ENCODE peak calls at places on chromosome 19, in six cellular contexts. O, X, L, T, S and Z are unnamed samples. For H3K36me3 and H3K27me3, the result is how much of the 10 kb centered on the place peaks cover.

GRCh38 chr19:9721861-9722260 is 46.7 kb downstream of the ZNF846 start:
- DNase-seq in S (no peak), X (no peak), T (no peak), O (no peak), L (no peak), Z (no peak)

GRCh38 chr19:42121666-42122069 is 10.6 kb downstream of the POU2F2 start:
- DNase-seq in T (peak), O (peak), L (peak), X (peak), S (no peak), Z (no peak)

GRCh38 chr19:1470864-1471513 is 8.0 kb downstream of the C19orf25 start:
- DNase-seq in T (peak), L (no peak), X (no peak), O (peak), S (no peak), Z (no peak)

GRCh38 chr19:1266818-1267440 is 2.2 kb upstream of the CIRBP start:
- DNase-seq in L (no peak), O (peak), X (peak), T (peak), S (peak), Z (peak)

GRCh38 chr19:23996549-23996948 is 81.9 kb downstream of the ZNF726 start:
- DNase-seq in S (no peak), T (no peak), X (no peak), O (no peak), L (no peak), Z (no peak)

GRCh38 chr19:6425732-6426686 is 1.4 kb upstream of the KHSRP start:
- DNase-seq in S (peak), T (no peak), L (no peak), O (no peak), X (peak), Z (peak)

GRCh38 chr19:21838646-21839045 is 2.7 kb upstream of the ZNF43 start:
- DNase-seq in X (no peak), O (no peak), S (no peak), T (no peak), L (peak), Z (no peak)

GRCh38 chr19:19054939-19055440 is 8.8 kb upstream of the SLC25A42 start:
- DNase-seq in T (no peak), X (no peak), S (no peak), L (no peak), O (peak), Z (no peak)

GRCh38 chr19:2032296-2032941 is 16.9 kb upstream of the BTBD2 start:
- DNase-seq in T (peak), O (peak), X (peak), S (peak), L (peak), Z (peak)

GRCh38 chr19:41957838-41958366 is 1.2 kb downstream of the RABAC1 start:
- DNase-seq in O (no peak), T (peak), L (peak), X (peak), S (peak), Z (peak)

GRCh38 chr19:36771275-36772231 is 1.1 kb downstream of the ZNF850 start:
- DNase-seq in L (peak), X (peak), O (no peak), T (peak), S (peak), Z (peak)

GRCh38 chr19:38452430-38453366 is 19.2 kb downstream of the RYR1 start:
- DNase-seq in O (peak), L (no peak), S (no peak), X (no peak), T (no peak), Z (peak)

GRCh38 chr19:46791944-46792343 is 3.5 kb upstream of the SLC1A5 start:
- DNase-seq in T (no peak), O (no peak), S (no peak), X (no peak), L (no peak), Z (no peak)

GRCh38 chr19:53780506-53780905 is 43.6 kb downstream of the NLRP12 start:
- DNase-seq in O (no peak), S (no peak), L (no peak), X (no peak), T (no peak), Z (no peak)

GRCh38 chr19:29084266-29084665 is 128.7 kb downstream of the UQCRFS1 start:
- DNase-seq in T (no peak), S (no peak), X (no peak), L (no peak), O (no peak), Z (no peak)

GRCh38 chr19:33883869-33884519 is 87.3 kb downstream of the KCTD15 start:
- DNase-seq in O (no peak), L (peak), X (no peak), T (peak), S (no peak), Z (peak)

GRCh38 chr19:53868091-53868891 is 608 bp downstream of the MYADM start:
- DNase-seq in L (peak), S (peak), O (peak), X (peak), T (peak), Z (peak)

GRCh38 chr19:41774515-41774980 is 19.2 kb downstream of the CEACAM6 start:
- DNase-seq in X (peak), T (no peak), O (no peak), L (no peak), S (no peak), Z (no peak)

GRCh38 chr19:13597625-13598024 is 91.3 kb upstream of the CACNA1A start:
- DNase-seq in X (peak), O (no peak), L (peak), S (peak), T (peak), Z (no peak)

GRCh38 chr19:33797821-33798633 is 1.4 kb downstream of the KCTD15 start:
- DNase-seq in S (peak), T (peak), X (peak), O (no peak), L (no peak), Z (peak)

GRCh38 chr19:42113641-42114348 is 18.5 kb downstream of the POU2F2 start:
- DNase-seq in T (no peak), O (no peak), S (no peak), X (no peak), L (peak), Z (peak)

GRCh38 chr19:30968210-30968609 is 381.0 kb downstream of the TSHZ3 start:
- DNase-seq in T (no peak), L (no peak), S (no peak), O (no peak), X (peak), Z (no peak)

GRCh38 chr19:43300876-43301765 is 31.8 kb upstream of the PSG9 start:
- DNase-seq in T (no peak), L (no peak), S (no peak), O (no peak), X (no peak), Z (no peak)

GRCh38 chr19:50453243-50453642 is 20.6 kb downstream of the MYBPC2 start:
- DNase-seq in L (no peak), O (no peak), T (no peak), S (no peak), X (no peak), Z (no peak)

GRCh38 chr19:6501740-6502648 is at the start of gene TUBB4A:
- DNase-seq in O (no peak), S (no peak), T (no peak), L (no peak), X (peak), Z (no peak)

DNA sequence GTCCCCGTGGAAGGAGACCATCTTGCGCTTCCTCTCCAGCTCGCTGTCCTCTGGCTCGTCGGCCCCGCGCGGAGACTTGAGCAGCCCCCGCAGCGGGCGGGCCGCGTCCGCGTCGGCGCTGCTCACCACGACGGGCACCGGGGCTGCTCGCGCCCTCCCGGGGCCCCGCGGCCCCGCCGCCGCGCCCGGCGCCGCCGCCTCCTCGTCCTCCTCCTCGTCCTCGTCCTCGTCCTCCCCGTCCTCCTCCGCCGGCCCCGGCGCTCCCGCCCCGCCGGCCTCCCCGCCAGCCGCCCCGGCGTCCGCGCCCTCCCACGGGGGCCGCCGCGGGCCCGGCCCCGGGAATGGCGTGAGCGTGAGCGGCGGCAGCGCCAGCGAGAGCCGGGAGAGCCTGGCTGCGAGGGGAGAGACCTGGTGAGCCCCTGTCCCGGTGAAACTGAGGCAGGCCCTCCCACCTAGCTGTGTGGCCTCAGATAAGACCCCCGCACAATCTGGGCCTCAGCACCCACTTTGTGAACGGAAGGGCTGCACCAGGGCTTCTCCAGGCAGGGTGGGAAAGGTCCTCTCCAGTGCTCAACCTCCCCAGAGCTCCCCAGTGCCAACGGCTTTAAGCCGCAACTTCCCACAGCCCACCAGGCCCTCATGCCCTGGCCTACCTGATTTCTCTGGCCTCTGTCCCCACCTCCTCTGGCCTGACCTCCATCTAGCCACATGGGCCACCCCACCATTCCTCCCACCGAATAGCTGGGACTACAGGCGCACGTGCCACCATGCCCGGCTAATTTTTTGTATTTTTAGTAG is 17.7 kb downstream of the LMTK3 start:
- DNase-seq in L (no peak), O (no peak), T (no peak), X (no peak), S (no peak), Z (no peak)
- H3K27ac ChIP-seq in L (no peak), O (no peak), T (no peak), X (peak), S (peak), Z (no peak)

DNA sequence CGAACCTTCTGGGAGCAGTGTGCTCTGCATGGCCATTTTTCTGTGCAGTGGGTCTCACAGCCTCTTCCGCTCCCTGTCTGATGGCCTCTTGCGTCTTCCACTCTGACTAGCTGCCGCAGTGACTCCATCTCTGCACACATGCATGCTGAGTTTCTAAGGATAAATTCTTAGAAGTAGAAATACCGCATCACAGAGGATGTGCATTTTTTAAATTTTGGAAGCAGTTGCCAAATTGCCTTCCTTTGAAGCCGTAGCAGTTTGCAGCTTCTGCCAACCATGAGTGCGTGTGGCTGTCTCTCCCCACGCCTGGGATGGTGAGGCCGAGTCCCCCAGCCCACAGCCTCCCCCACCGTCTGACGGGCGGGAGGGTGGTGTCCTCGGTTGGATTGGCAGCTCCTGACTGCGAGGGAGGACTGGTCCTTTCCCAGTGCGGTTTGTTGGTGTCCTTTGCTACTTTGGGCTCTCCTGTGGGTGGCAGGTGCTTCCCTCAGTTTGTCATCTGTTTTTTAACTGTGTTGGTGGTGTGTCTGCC is 9.8 kb downstream of the FZR1 start:
- DNase-seq in T (no peak), O (no peak), L (no peak), X (no peak), S (no peak), Z (no peak)
- H3K36me3 ChIP-seq in T (under half), O (under half), L (under half), X (under half), S (under half), Z (under half)

GRCh38 chr19:17686592-17687042 is 1.5 kb downstream of the UNC13A start:
- DNase-seq in L (peak), X (no peak), T (peak), S (no peak), O (no peak), Z (peak)

GRCh38 chr19:17686027-17686511 is 2.1 kb downstream of the UNC13A start:
- DNase-seq in O (no peak), L (peak), X (no peak), T (peak), S (no peak), Z (no peak)

GRCh38 chr19:17684256-17684655 is 3.9 kb downstream of the UNC13A start:
- DNase-seq in L (no peak), O (no peak), S (no peak), T (no peak), X (no peak), Z (no peak)

GRCh38 chr19:17687141-17687856 is 855 bp downstream of the UNC13A start:
- DNase-seq in L (no peak), S (no peak), X (no peak), T (no peak), O (no peak), Z (no peak)

GRCh38 chr19:17685451-17686026 is 2.6 kb downstream of the UNC13A start:
- DNase-seq in T (no peak), L (no peak), X (no peak), S (no peak), O (no peak), Z (no peak)
- H3K27me3 ChIP-seq in T (under half), L (under half), X (half or more), S (under half), O (under half), Z (under half)

GRCh38 chr19:35753634-35754364 is 3.0 kb downstream of the HSPB6 start:
- DNase-seq in S (no peak), X (peak), L (no peak), O (no peak), T (no peak), Z (no peak)

GRCh38 chr19:35755550-35756371 is 1.1 kb downstream of the HSPB6 start:
- DNase-seq in O (peak), T (peak), S (peak), X (peak), L (peak), Z (peak)

GRCh38 chr19:35756373-35757230 is at the start of gene HSPB6:
- DNase-seq in O (peak), T (peak), L (peak), S (peak), X (peak), Z (no peak)

GRCh38 chr19:35754365-35755139 is 2.3 kb downstream of the HSPB6 start:
- DNase-seq in L (no peak), X (peak), T (no peak), O (no peak), S (no peak), Z (peak)

DNA sequence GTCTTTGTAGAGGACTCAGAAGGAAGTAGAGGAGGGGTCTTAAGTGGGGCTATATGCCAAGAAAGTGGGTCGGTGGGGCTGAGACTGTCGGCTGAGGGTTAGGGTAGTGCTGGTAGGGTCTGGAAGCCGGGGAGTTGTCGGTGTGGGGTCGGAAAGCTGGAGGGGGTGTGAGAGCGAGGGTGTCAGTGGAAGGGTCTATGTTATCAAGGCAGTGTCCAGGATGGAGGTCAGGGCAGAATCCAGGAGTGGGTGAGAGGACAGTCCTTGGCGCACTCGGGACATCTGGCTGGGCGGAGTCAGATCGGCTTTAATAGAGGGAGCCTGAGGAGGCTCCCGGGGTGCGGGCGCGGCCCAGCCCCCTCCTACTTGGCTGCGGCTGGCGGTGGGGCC is 1.7 kb downstream of the HSPB6 start:
- DNase-seq in S (no peak), L (no peak), X (no peak), O (no peak), T (no peak), Z (no peak)
- H3K27ac ChIP-seq in S (peak), L (peak), X (peak), O (no peak), T (peak), Z (no peak)

DNA sequence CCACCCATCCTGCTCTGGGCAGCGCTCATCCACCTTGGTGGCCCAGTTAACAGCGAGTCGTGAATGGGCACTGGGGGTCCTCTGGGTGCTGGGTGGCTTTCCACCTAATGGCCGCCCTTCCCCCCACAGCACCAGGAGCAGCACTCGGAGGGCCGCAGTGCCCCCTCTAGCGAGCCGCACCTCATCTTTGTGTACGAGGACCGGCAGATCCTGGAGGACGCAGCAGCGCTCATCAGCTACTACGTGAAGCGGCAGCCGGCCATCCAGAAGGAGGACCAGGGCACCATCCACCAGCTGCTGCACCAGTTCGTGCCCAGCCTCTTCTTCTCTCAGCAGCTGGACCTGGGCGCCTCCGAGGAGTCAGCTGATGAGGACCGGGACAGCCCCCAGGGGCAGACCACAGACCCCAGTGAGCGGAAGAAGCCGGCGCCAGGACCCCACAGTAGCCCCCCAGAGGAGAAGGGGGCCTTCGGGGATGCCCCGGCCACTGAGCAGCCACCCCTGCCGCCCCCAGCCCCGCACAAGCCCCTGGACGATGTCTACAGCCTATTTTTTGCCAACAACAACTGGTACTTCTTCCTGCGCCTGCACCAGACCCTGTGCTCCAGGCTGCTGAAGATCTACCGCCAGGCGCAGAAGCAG is 19.3 kb upstream of the F2RL3 start:
- DNase-seq in T (no peak), S (no peak), X (no peak), O (peak), L (no peak), Z (no peak)
- H3K36me3 ChIP-seq in T (half or more), S (under half), X (under half), O (half or more), L (half or more), Z (under half)

GRCh38 chr19:51727349-51727880 is 3.6 kb upstream of the HAS1 start:
- DNase-seq in X (no peak), S (no peak), L (peak), T (no peak), O (no peak), Z (no peak)
- H3K27me3 ChIP-seq in X (under half), S (under half), L (under half), T (under half), O (under half), Z (under half)

GRCh38 chr19:4695224-4695731 is 25.1 kb upstream of the MYDGF start:
- DNase-seq in L (no peak), S (no peak), X (no peak), O (no peak), T (no peak), Z (no peak)
- H3K27ac ChIP-seq in L (peak), S (no peak), X (peak), O (no peak), T (peak), Z (no peak)